ENCODE peak calls at places on chromosomes 16 and 17, in six cellular contexts. Y, J, I, R, D and C are unnamed samples.

GRCh38 chr17:29043539-29044165 is 711 bp downstream of the PIPOX start:
- DNase-seq in I (no peak), J (no peak), D (no peak), R (no peak), Y (no peak), C (no peak)

GRCh38 chr17:62718420-62718819 is 89.7 kb downstream of the MARCHF10 start:
- DNase-seq in Y (no peak), D (no peak), J (no peak), R (no peak), I (no peak), C (peak)

GRCh38 chr16:6446370-6446769 is 886.3 kb upstream of the RBFOX1 start:
- DNase-seq in Y (no peak), R (no peak), D (no peak), J (no peak), I (no peak), C (no peak)

GRCh38 chr16:86942469-86943175 is 364.3 kb downstream of the FOXL1 start:
- DNase-seq in J (no peak), R (no peak), I (no peak), D (no peak), Y (no peak), C (no peak)

GRCh38 chr17:47629826-47630225 is 19.9 kb upstream of the KPNB1 start:
- DNase-seq in Y (no peak), I (no peak), J (no peak), R (no peak), D (no peak), C (no peak)

GRCh38 chr16:912322-912683 is 58.5 kb downstream of the LMF1 start:
- DNase-seq in D (no peak), Y (no peak), I (no peak), J (no peak), R (no peak), C (no peak)

GRCh38 chr17:1961187-1961586 is 63.9 kb downstream of the RTN4RL1 start:
- DNase-seq in R (no peak), D (no peak), J (no peak), I (peak), Y (no peak), C (no peak)

GRCh38 chr16:81723098-81723723 is 55.9 kb upstream of the PLCG2 start:
- DNase-seq in I (peak), D (no peak), R (no peak), J (no peak), Y (peak), C (peak)

GRCh38 chr16:50774960-50775359 is 33.1 kb downstream of the CYLD start:
- DNase-seq in D (no peak), I (no peak), Y (no peak), R (no peak), J (no peak), C (no peak)

GRCh38 chr16:67248401-67249177 is at the start of gene SLC9A5:
- DNase-seq in Y (peak), D (peak), J (no peak), I (no peak), R (peak), C (peak)

GRCh38 chr16:14309001-14309886 is 238.1 kb downstream of the MRTFB start:
- DNase-seq in I (no peak), J (no peak), Y (peak), D (no peak), R (peak), C (peak)

GRCh38 chr16:73846292-73846849 is 450.2 kb upstream of the PSMD7 start:
- DNase-seq in J (no peak), R (no peak), I (peak), D (peak), Y (no peak), C (no peak)

GRCh38 chr17:48427598-48427997 is 2.4 kb downstream of the SKAP1 start:
- DNase-seq in I (peak), J (no peak), R (peak), D (no peak), Y (no peak), C (peak)

GRCh38 chr16:65312795-65313194 is 190.9 kb upstream of the CDH11 start:
- DNase-seq in D (no peak), I (no peak), Y (no peak), J (no peak), R (no peak), C (no peak)